ENCODE peak calls at places on chromosomes 4 and X, in four cellular contexts. A is astrocyte of the cerebellum, N is MM.1S, P is dorsolateral prefrontal cortex. H is an unnamed sample.
A peak's percentile ranks its signal among the peaks of the same experiment; 100 is the strongest.

GRCh38 chr4:126697748-126698147 is 935.0 kb upstream of the INTU start:
- DNase-seq in A (peak; percentile 32), N (no peak), P (no peak), H (no peak)

GRCh38 chrX:48966796-48967579 is 4.7 kb downstream of the KCND1 start:
- DNase-seq in A (no peak), N (no peak), P (no peak), H (no peak)

GRCh38 chr4:153212755-153213154 is 8.5 kb downstream of the TRIM2 start:
- DNase-seq in A (no peak), N (no peak), P (no peak), H (no peak)

GRCh38 chr4:87732033-87732770 is 67.2 kb upstream of the IBSP start:
- DNase-seq in A (no peak), N (no peak), P (no peak), H (peak; percentile 9)

GRCh38 chrX:150100261-150100660 is 162.0 kb upstream of the EOLA2 start:
- DNase-seq in A (no peak), N (no peak), P (no peak), H (no peak)

GRCh38 chrX:5829469-5829868 is 399.2 kb downstream of the NLGN4X start:
- DNase-seq in A (no peak), N (no peak), P (no peak), H (no peak)

GRCh38 chrX:40230646-40231045 is 132.9 kb upstream of the BCOR start:
- DNase-seq in A (no peak), N (no peak), P (no peak), H (no peak)

GRCh38 chrX:112851161-112851779 is 10.6 kb upstream of the AMOT start:
- DNase-seq in A (no peak), N (peak; percentile 88), P (no peak), H (no peak)

GRCh38 chr4:95050980-95051688 is 293.4 kb downstream of the BMPR1B start:
- DNase-seq in A (no peak), N (no peak), P (no peak), H (no peak)

GRCh38 chrX:39501822-39502221 is 595.9 kb downstream of the BCOR start:
- DNase-seq in A (no peak), N (no peak), P (no peak), H (no peak)

GRCh38 chr4:8553958-8554357 is 26.2 kb upstream of the GPR78 start:
- DNase-seq in A (no peak), N (no peak), P (no peak), H (peak; percentile 80)

GRCh38 chr4:90727938-90728337 is 600.7 kb downstream of the CCSER1 start:
- DNase-seq in A (peak; percentile 11), N (no peak), P (no peak), H (peak; percentile 69)

GRCh38 chr4:75630174-75630931 is at the start of gene CDKL2:
- DNase-seq in A (peak; percentile 19), N (peak; percentile 83), P (peak; percentile 81), H (peak; percentile 93)

GRCh38 chr4:187227907-187228699 is 504.4 kb upstream of the FAT1 start:
- DNase-seq in A (no peak), N (no peak), P (no peak), H (peak; percentile 84)

GRCh38 chr4:3674479-3674851 is 91.7 kb upstream of the ADRA2C start:
- DNase-seq in A (no peak), N (no peak), P (no peak), H (no peak)

GRCh38 chr4:3676196-3676595 is 90.0 kb upstream of the ADRA2C start:
- DNase-seq in A (no peak), N (no peak), P (no peak), H (no peak)

GRCh38 chr4:3676907-3677495 is 89.2 kb upstream of the ADRA2C start:
- DNase-seq in A (no peak), N (no peak), P (no peak), H (no peak)

GRCh38 chr4:3673716-3674478 is 92.3 kb upstream of the ADRA2C start:
- DNase-seq in A (no peak), N (no peak), P (no peak), H (no peak)

GRCh38 chr4:3675251-3676115 is 90.7 kb upstream of the ADRA2C start:
- DNase-seq in A (no peak), N (no peak), P (no peak), H (no peak)
- H3K4me3 ChIP-seq in A (no peak overlapping the region), N (no peak overlapping the region), P (no peak overlapping the region), H (no peak overlapping the region)

DNA sequence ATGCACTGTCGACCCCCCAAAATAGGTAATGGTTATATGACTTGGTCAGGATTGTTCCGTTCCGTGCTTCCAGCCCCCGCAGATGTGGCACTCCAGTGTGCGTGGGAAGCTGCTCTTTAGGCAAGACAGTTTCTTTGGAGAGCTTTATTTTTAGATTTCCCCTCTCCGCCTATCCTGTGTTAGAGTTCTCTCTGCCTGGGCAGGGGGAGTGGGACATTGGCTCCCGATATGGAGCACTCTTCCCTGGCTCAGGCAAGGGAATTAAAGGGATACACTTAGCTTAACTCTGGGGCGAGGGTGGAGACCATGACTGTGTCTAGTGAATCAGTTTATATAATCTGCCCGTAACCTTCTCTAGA is 36.0 kb downstream of the DLG3 start:
- DNase-seq in A (no peak), N (no peak), P (no peak), H (no peak)
- H3K4me3 ChIP-seq in A (no peak overlapping the region), N (no peak overlapping the region), P (no peak overlapping the region), H (no peak overlapping the region)

GRCh38 chr4:42643685-42644084 is 13.2 kb downstream of the ATP8A1 start:
- DNase-seq in A (no peak), N (peak; percentile 92), P (no peak), H (no peak)
- H3K4me3 ChIP-seq in A (no peak overlapping the region), N (peak overlapping the region; percentile 16), P (no peak overlapping the region), H (no peak overlapping the region)

GRCh38 chr4:3518511-3518880 is 13.7 kb downstream of the LRPAP1 start:
- DNase-seq in A (no peak), N (no peak), P (no peak), H (no peak)
- H3K4me3 ChIP-seq in A (no peak overlapping the region), N (no peak overlapping the region), P (no peak overlapping the region), H (no peak overlapping the region)

GRCh38 chr4:177201614-177202013 is 108.1 kb upstream of the NEIL3 start:
- DNase-seq in A (no peak), N (no peak), P (no peak), H (no peak)
- H3K4me3 ChIP-seq in A (no peak overlapping the region), N (no peak overlapping the region), P (no peak overlapping the region), H (no peak overlapping the region)

DNA sequence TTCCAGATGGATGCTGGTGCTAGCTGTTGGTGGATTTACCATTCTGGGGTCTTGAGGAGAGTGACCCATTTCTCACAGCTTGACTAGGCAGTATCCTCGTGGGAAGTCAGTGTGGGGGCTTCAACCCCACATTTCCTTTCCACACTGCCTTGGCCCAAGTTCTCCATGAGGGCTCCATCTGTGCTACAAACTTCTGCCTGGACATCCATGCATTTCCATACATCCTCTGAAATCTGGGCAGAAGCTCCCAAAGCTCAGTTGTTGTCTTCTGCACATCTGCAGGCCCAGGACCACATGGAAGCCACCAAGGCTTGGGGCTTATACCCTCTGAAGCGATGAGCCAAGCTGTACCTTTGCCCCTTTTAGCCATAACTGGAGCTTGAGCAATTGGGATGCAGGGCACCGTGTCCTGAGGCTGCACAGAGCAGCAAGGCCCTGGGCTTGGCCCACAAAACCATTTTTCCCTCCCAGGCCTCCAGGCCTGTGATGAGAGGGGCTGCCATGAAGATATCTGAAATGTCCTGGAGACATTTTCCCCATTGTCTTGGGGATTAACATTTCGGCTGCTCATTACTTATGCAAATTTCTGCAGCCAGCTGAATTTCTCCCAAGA is 248.7 kb upstream of the ANKRD50 start:
- DNase-seq in A (no peak), N (no peak), P (no peak), H (no peak)
- H3K4me3 ChIP-seq in A (no peak overlapping the region), N (no peak overlapping the region), P (no peak overlapping the region), H (no peak overlapping the region)

GRCh38 chrX:23908219-23909003 is 605 bp downstream of the CXorf58 start:
- DNase-seq in A (no peak), N (peak; percentile 65), P (no peak), H (no peak)
- H3K4me3 ChIP-seq in A (peak overlapping the region; percentile 60), N (peak overlapping the region; percentile 57), P (peak overlapping the region; percentile 72), H (no peak overlapping the region)